ENCODE peak calls at places on chromosomes 11 and 22, in seven cellular contexts. K is H9, B is IMR-90, L is neuronal stem cell, Z is mesendoderm, Y is H1, N is trophoblast cell. O is an unnamed sample.

GRCh38 chr11:101187748-101188147 is 58.1 kb upstream of the PGR start:
- DNase-seq in K (no peak), B (no peak), L (no peak), Z (no peak), Y (no peak), N (no peak), O (no peak)

GRCh38 chr11:113286509-113287497 is 27.6 kb upstream of the TTC12 start:
- DNase-seq in K (no peak), B (no peak), L (no peak), Z (no peak), Y (no peak), N (no peak), O (peak; percentile 49)

GRCh38 chr22:31905356-31905755 is 39.0 kb upstream of the YWHAH start:
- DNase-seq in K (no peak), B (no peak), L (no peak), Z (no peak), Y (no peak), N (peak; percentile 35), O (no peak)

GRCh38 chr11:86743223-86744118 is 56.9 kb upstream of the PRSS23 start:
- DNase-seq in K (no peak), B (peak; percentile 99), L (no peak), Z (peak; percentile 53), Y (no peak), N (peak; percentile 85), O (peak; percentile 99)

GRCh38 chr11:9014826-9015225 is 11.0 kb upstream of the NRIP3 start:
- DNase-seq in K (no peak), B (no peak), L (no peak), Z (no peak), Y (no peak), N (no peak), O (no peak)

GRCh38 chr11:125070699-125071254 is 7.7 kb downstream of the SLC37A2 start:
- DNase-seq in K (no peak), B (peak; percentile 64), L (no peak), Z (no peak), Y (no peak), N (peak; percentile 27), O (peak; percentile 63)

GRCh38 chr22:19664406-19664805 is 49.9 kb upstream of the SEPTIN5 start:
- DNase-seq in K (no peak), B (peak; percentile 24), L (no peak), Z (no peak), Y (no peak), N (no peak), O (no peak)

GRCh38 chr22:49521787-49522224 is 305.9 kb downstream of the BRD1 start:
- DNase-seq in K (no peak), B (no peak), L (no peak), Z (no peak), Y (no peak), N (no peak), O (no peak)

GRCh38 chr11:19984048-19984742 is 176.1 kb downstream of the DBX1 start:
- DNase-seq in K (no peak), B (no peak), L (no peak), Z (no peak), Y (no peak), N (no peak), O (no peak)

GRCh38 chr11:132048040-132048439 is 677.6 kb downstream of the NTM start:
- DNase-seq in K (no peak), B (no peak), L (no peak), Z (no peak), Y (no peak), N (no peak), O (no peak)

GRCh38 chr11:36312593-36312990 is 16.5 kb downstream of the PRR5L start:
- DNase-seq in K (no peak), B (peak; percentile 86), L (no peak), Z (no peak), Y (no peak), N (no peak), O (peak; percentile 88)

GRCh38 chr11:99419991-99420390 is 399.2 kb downstream of the CNTN5 start:
- DNase-seq in K (no peak), B (no peak), L (no peak), Z (no peak), Y (no peak), N (no peak), O (no peak)

GRCh38 chr11:72227316-72228228 is 3.0 kb downstream of the INPPL1 start:
- DNase-seq in K (peak; percentile 21), B (peak; percentile 47), L (no peak), Z (no peak), Y (no peak), N (peak; percentile 79), O (no peak)

GRCh38 chr11:40401132-40401853 is 1058.2 kb downstream of the LRRC4C start:
- DNase-seq in K (no peak), B (no peak), L (no peak), Z (no peak), Y (no peak), N (no peak), O (no peak)

GRCh38 chr22:47195156-47195675 is 432.8 kb downstream of the TBC1D22A start:
- DNase-seq in K (no peak), B (no peak), L (no peak), Z (no peak), Y (no peak), N (no peak), O (no peak)

GRCh38 chr22:23786752-23787599 is at the start of gene SMARCB1:
- DNase-seq in K (peak; percentile 84), B (peak; percentile 91), L (peak; percentile 88), Z (peak; percentile 93), Y (no peak), N (peak; percentile 85), O (peak; percentile 97)

GRCh38 chr22:50184004-50184461 is 1.7 kb upstream of the TRABD start:
- DNase-seq in K (no peak), B (peak; percentile 48), L (no peak), Z (no peak), Y (no peak), N (no peak), O (no peak)

GRCh38 chr11:17611503-17612220 is 64.6 kb downstream of the OTOG start:
- DNase-seq in K (no peak), B (no peak), L (no peak), Z (no peak), Y (no peak), N (no peak), O (no peak)

GRCh38 chr11:133078591-133079179 is 453.6 kb downstream of the OPCML start:
- DNase-seq in K (peak; percentile 77), B (peak; percentile 20), L (peak; percentile 58), Z (peak; percentile 64), Y (no peak), N (no peak), O (peak; percentile 14)

GRCh38 chr11:118168751-118169150 is 7.7 kb downstream of the SCN2B start:
- DNase-seq in K (no peak), B (no peak), L (no peak), Z (no peak), Y (no peak), N (peak; percentile 69), O (no peak)

GRCh38 chr11:18907391-18907790 is 31.8 kb downstream of the MRGPRX1 start:
- DNase-seq in K (no peak), B (no peak), L (no peak), Z (no peak), Y (no peak), N (no peak), O (no peak)

GRCh38 chr11:78586452-78587046 is 11.9 kb upstream of the NARS2 start:
- DNase-seq in K (no peak), B (peak; percentile 27), L (no peak), Z (peak; percentile 43), Y (no peak), N (peak; percentile 3), O (no peak)

GRCh38 chr22:48185071-48185470 is 1422.6 kb downstream of the TBC1D22A start:
- DNase-seq in K (peak; percentile 3), B (no peak), L (no peak), Z (no peak), Y (no peak), N (no peak), O (no peak)

GRCh38 chr11:76604652-76605241 is 65.8 kb downstream of the LRRC32 start:
- DNase-seq in K (peak; percentile 18), B (peak; percentile 76), L (no peak), Z (no peak), Y (no peak), N (no peak), O (peak; percentile 38)

DNA sequence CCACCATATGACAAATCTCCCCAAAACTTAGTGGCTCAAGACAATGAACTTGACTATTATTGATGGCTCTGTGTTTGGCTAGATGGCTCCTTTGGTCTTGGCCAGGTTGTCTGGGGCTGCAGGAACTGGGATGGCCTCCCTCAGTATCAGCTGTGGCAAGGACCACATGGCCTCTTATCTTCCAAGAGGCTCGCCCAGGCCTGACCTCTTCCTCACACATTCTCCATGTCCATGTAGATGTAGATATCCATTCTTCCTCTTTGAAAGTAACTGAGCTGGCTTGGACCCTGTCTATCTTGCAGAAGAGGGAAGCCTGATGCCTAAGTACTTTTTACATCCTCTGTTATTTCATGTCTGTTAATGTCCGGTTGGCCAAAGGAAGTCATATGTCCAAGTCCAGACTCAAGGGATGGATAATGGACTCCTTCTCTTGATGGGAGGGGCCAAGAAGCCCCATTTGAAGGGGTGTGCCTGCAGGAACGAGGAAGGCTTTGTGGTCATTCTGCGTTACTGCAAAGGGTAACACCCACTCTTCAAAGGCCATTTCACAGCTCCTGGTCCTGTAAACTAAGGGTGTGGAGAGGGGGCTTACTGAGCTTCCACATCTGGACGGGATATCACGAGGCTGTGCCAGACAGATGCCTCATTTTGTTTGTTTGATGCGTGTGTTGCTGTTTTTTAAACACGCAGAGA is 87.1 kb downstream of the GRIK4 start:
- DNase-seq in K (no peak), B (no peak), L (no peak), Z (no peak), Y (no peak), N (no peak), O (no peak)
- H3K4me2 ChIP-seq in K (no peak overlapping the region), B (no peak overlapping the region), L (no peak overlapping the region), Z (no peak overlapping the region), Y (no peak overlapping the region), N (no peak overlapping the region), O (no peak overlapping the region)

GRCh38 chr11:22554221-22554620 is 71.4 kb downstream of the FANCF start:
- DNase-seq in K (no peak), B (no peak), L (no peak), Z (no peak), Y (no peak), N (no peak), O (no peak)
- H3K18ac ChIP-seq in K (no peak overlapping the region), B (no peak overlapping the region), L (no peak overlapping the region), Z (no peak overlapping the region), Y (no peak overlapping the region), N (no peak overlapping the region), O (no peak overlapping the region)

GRCh38 chr11:96090711-96091110 is 166.8 kb upstream of the MTMR2 start:
- DNase-seq in K (no peak), B (peak; percentile 85), L (no peak), Z (no peak), Y (no peak), N (peak; percentile 48), O (peak; percentile 86)
- H3K4me2 ChIP-seq in K (no peak overlapping the region), B (peak overlapping the region; percentile 72), L (no peak overlapping the region), Z (no peak overlapping the region), Y (no peak overlapping the region), N (no peak overlapping the region), O (no peak overlapping the region)

DNA sequence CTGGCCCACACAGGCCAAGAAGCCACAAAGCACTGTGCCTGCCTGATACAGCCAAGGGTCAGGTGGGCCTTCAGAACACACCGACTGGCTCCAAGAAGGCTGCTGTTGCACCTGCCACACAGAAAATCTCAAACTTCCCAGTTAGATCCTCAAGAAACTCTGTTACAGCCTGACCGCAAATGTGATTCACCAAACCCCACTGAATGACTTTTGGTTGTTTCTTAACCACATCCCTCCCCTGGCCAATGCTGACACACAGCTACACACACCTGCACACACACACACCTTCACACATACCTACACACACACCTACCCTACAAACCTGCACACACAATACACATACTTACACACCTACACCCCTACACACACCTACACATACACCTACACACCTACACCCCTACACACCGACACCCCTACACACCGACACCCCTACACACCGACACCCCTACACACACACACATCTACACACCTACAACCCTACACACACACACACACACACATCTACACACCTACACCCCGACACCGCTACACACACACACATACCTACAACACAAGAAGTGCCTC is 31.5 kb downstream of the CDKN1C start:
- DNase-seq in K (no peak), B (no peak), L (no peak), Z (no peak), Y (no peak), N (no peak), O (no peak)
- H3K18ac ChIP-seq in K (no peak overlapping the region), B (no peak overlapping the region), L (peak overlapping the region; percentile 62), Z (no peak overlapping the region), Y (no peak overlapping the region), N (no peak overlapping the region), O (no peak overlapping the region)

O was measured in mesenchymal stem cell.